ENCODE peak calls at places on chromosomes 4 and X, in four cellular contexts. O, Y, R and P are unnamed samples.

GRCh38 chrX:21678059-21678458 is 19.9 kb upstream of the KLHL34 start:
- DNase-seq in R (no peak), O (no peak), Y (no peak), P (no peak)

GRCh38 chr4:25834411-25835107 is 28.2 kb downstream of the SEL1L3 start:
- DNase-seq in R (no peak), O (no peak), Y (no peak), P (no peak)

GRCh38 chrX:115322375-115322774 is 32.9 kb downstream of the LUZP4 start:
- DNase-seq in Y (no peak), R (no peak), O (no peak), P (peak)

GRCh38 chr4:95693594-95693993 is 144.8 kb upstream of the UNC5C start:
- DNase-seq in R (no peak), Y (no peak), O (no peak), P (peak)

GRCh38 chr4:97747945-97748344 is 395.3 kb downstream of the STPG2 start:
- DNase-seq in O (no peak), R (no peak), Y (no peak), P (no peak)

GRCh38 chr4:116217781-116218180 is 867.6 kb downstream of the TRAM1L1 start:
- DNase-seq in Y (no peak), O (no peak), R (no peak), P (no peak)

GRCh38 chr4:26342328-26343040 is 21.7 kb downstream of the RBPJ start:
- DNase-seq in Y (no peak), O (no peak), R (no peak), P (no peak)

GRCh38 chr4:59518005-59518823 is 1681.9 kb upstream of the ADGRL3 start:
- DNase-seq in O (peak), Y (no peak), R (no peak), P (no peak)

GRCh38 chrX:110568396-110568795 is 209.7 kb downstream of the RTL9 start:
- DNase-seq in Y (no peak), R (no peak), O (no peak), P (no peak)

GRCh38 chrX:130916636-130917422 is 13.8 kb upstream of the ENOX2 start:
- DNase-seq in O (no peak), Y (peak), R (peak), P (peak)

GRCh38 chr4:136371231-136371630 is 1161.1 kb downstream of the PCDH18 start:
- DNase-seq in O (no peak), R (no peak), Y (no peak), P (no peak)

GRCh38 chr4:173505924-173506779 is 23.9 kb downstream of the HAND2 start:
- DNase-seq in R (peak), Y (peak), O (no peak), P (peak)

GRCh38 chr4:189792819-189793618 is 147.7 kb upstream of the FRG1 start:
- DNase-seq in O (peak), Y (peak), R (peak), P (peak)

GRCh38 chrX:30570505-30570904 is 7.1 kb downstream of the TASL start:
- DNase-seq in Y (no peak), R (no peak), O (no peak), P (peak)

GRCh38 chr4:47002593-47002992 is 9.2 kb upstream of the GABRA4 start:
- DNase-seq in O (no peak), R (no peak), Y (no peak), P (no peak)
- TF ChIP-seq CTCF in O (no peak), R (no peak), Y (no peak), P (no peak)

DNA sequence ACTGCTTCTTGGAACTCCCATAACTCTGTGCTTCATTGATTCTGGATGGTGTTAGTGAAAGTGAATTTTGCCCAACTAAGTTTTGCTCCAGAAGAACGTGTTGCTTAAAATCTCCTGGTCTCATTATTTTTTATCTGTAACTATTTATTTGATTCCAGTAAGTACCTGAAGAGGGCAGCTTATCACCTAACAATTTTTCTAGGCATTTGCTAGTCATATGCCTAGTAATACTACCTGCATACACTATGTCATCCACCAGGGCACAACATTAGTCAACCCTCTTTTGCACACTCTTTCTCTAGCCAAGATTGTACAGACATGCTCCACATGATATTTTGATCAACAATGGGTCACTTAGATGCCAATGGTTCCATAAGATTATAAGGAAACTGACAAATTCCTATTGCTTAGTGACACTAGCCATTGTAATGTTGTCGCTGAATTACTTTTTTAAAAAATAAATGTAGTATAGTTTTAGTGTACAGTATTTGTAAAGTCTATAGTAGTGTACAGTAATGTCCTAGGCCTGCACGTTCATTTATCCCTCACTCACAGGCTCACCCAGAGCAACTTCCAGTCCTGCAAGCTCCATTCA is 499.9 kb upstream of the AADAT start:
- DNase-seq in R (no peak), O (no peak), Y (no peak), P (peak)
- TF ChIP-seq CTCF in R (peak), O (peak), Y (peak), P (peak)

DNA sequence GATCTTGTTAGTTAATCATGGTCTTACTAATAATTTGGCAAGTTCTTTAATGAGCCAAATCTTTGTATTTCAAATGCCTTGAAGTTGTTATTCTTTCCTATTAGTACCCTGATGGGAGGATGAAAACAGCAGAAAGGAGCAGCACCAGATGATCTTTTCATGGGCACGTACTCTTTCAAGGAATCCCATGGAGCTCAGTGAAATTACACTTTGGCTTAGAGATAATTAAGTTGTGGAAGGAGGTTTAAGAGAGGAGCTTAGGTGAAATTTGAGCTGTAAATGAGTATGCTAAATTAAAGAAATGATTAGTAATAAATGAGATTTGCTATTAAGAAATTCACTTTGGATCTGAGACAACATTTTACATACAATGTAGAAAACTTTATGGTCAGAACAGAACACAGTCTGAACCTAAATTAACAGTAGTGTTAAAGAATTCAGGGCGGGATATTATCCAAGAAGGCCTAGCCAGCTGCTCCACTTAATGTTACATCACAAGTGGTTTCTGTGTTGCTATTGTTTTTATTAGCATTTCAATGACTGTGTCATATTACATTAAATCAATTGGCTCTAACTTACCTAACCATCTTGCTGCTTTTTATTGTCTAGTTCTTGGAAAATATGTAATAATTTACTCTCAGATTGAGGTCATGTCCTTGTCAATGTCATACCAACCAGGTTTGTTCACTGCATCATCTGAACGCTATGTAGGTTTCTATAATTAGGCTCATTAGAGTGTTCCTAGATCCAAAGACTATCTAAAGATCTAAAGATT is 3.9 kb downstream of the MTHFD2L start:
- DNase-seq in Y (no peak), O (no peak), R (no peak), P (no peak)
- TF ChIP-seq CTCF in Y (no peak), O (no peak), R (no peak), P (no peak)

DNA sequence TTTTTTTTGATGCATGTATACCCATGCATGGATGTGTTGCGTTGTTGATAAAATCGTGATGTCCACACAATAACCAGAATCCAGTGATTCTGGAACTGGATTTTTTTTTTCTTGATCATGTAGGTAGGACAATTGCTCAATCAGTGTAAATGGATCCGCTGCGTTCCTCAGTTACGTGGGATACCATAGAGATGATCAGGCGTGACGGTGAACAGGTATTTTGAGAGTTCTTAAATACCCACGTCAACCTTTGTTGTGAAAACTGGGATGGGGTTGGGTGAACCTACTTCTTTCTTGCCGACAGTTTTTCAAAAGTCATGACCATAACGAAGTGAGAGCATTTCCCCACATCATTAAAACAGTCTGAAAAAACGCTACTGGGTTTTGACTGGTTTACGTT is 913 bp upstream of the SMIM10L2A start:
- DNase-seq in O (no peak), Y (no peak), R (no peak), P (no peak)
- TF ChIP-seq CTCF in O (no peak), Y (no peak), R (no peak), P (no peak)

DNA sequence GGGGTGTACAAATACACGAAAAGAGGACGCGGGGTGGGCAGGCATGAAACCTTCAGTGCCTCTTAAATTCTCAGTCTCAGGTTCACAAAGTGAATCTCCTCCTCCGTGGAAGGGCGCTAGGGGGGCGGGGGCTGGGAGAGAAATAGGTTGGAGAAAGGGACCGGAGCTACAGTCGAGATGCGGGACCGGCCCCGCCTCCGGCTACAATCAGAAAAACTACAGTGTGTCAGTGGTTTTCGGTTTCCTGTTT is 3.4 kb downstream of the MAML3 start:
- DNase-seq in O (no peak), R (no peak), Y (peak), P (no peak)
- TF ChIP-seq CTCF in O (no peak), R (no peak), Y (no peak), P (no peak)

GRCh38 chr4:122450847-122451246 is 5.7 kb downstream of the IL2 start:
- DNase-seq in O (no peak), R (peak), Y (no peak), P (peak)
- TF ChIP-seq CTCF in O (no peak), R (no peak), Y (no peak), P (no peak)

GRCh38 chr4:149897784-149898183 is 82.1 kb upstream of the IQCM start:
- DNase-seq in R (no peak), Y (no peak), O (no peak), P (peak)

GRCh38 chr4:149901128-149901527 is 85.5 kb upstream of the IQCM start:
- DNase-seq in R (no peak), O (no peak), Y (no peak), P (no peak)

GRCh38 chr4:149891381-149891780 is 75.7 kb upstream of the IQCM start:
- DNase-seq in Y (no peak), O (no peak), R (no peak), P (no peak)

GRCh38 chr4:149896428-149896827 is 80.8 kb upstream of the IQCM start:
- DNase-seq in Y (no peak), O (no peak), R (peak), P (no peak)
- TF ChIP-seq CTCF in Y (no peak), O (no peak), R (no peak), P (no peak)